ENCODE peak calls at places on chromosome 3, in four cellular contexts. B, K, M and P are unnamed samples.

GRCh38 chr3:113495035-113495434 is 19.9 kb downstream of the SPICE1 start:
- DNase-seq in B (peak), K (peak), M (no peak), P (peak)

GRCh38 chr3:143242101-143242500 is 122.5 kb downstream of the CHST2 start:
- DNase-seq in B (no peak), K (no peak), M (no peak), P (no peak)

GRCh38 chr3:128285925-128286275 is 132.6 kb downstream of the EEFSEC start:
- DNase-seq in B (no peak), K (no peak), M (no peak), P (no peak)

GRCh38 chr3:168094580-168094876 is 1.2 kb downstream of the GOLIM4 start:
- DNase-seq in B (no peak), K (no peak), M (no peak), P (peak)

GRCh38 chr3:46422617-46423016 is 15.6 kb downstream of the CCRL2 start:
- DNase-seq in B (no peak), K (peak), M (no peak), P (peak)

GRCh38 chr3:40524571-40525285 is at the start of gene ZNF621:
- DNase-seq in B (peak), K (peak), M (peak), P (peak)

GRCh38 chr3:50587806-50588758 is 18.8 kb downstream of the HEMK1 start:
- DNase-seq in B (no peak), K (no peak), M (no peak), P (no peak)

GRCh38 chr3:106688463-106688862 is 688.8 kb upstream of the CCDC54 start:
- DNase-seq in B (no peak), K (peak), M (no peak), P (peak)

GRCh38 chr3:64067510-64068346 is 44.4 kb upstream of the PSMD6 start:
- DNase-seq in B (no peak), K (no peak), M (peak), P (no peak)

GRCh38 chr3:152719264-152719663 is 115.7 kb upstream of the P2RY1 start:
- DNase-seq in B (no peak), K (no peak), M (no peak), P (peak)

GRCh38 chr3:88195951-88196434 is 46.2 kb downstream of the C3orf38 start:
- DNase-seq in B (no peak), K (no peak), M (no peak), P (peak)

GRCh38 chr3:14175383-14176037 is 2.9 kb downstream of the XPC start:
- DNase-seq in B (no peak), K (no peak), M (no peak), P (no peak)

GRCh38 chr3:46942481-46943236 is 33.9 kb downstream of the CCDC12 start:
- DNase-seq in B (no peak), K (no peak), M (no peak), P (no peak)

GRCh38 chr3:76308541-76308940 is 523.2 kb upstream of the ZNF717 start:
- DNase-seq in B (no peak), K (no peak), M (no peak), P (no peak)

GRCh38 chr3:119034256-119035013 is at the start of gene IGSF11:
- DNase-seq in B (peak), K (peak), M (peak), P (peak)

GRCh38 chr3:86984271-86984670 is 6.7 kb downstream of the VGLL3 start:
- DNase-seq in B (no peak), K (no peak), M (no peak), P (peak)

GRCh38 chr3:121175083-121175482 is 267.1 kb downstream of the STXBP5L start:
- DNase-seq in B (no peak), K (no peak), M (no peak), P (peak)

GRCh38 chr3:106485802-106486201 is 617.0 kb upstream of the CBLB start:
- DNase-seq in B (no peak), K (no peak), M (no peak), P (no peak)

GRCh38 chr3:45123841-45124269 is 22.3 kb downstream of the CDCP1 start:
- DNase-seq in B (no peak), K (peak), M (no peak), P (no peak)

GRCh38 chr3:39879581-39879980 is 70.2 kb downstream of the MYRIP start:
- DNase-seq in B (no peak), K (no peak), M (no peak), P (no peak)

GRCh38 chr3:81289676-81290075 is 471.8 kb downstream of the GBE1 start:
- DNase-seq in B (no peak), K (no peak), M (no peak), P (no peak)

GRCh38 chr3:178350763-178351162 is 185.5 kb upstream of the KCNMB2 start:
- DNase-seq in B (no peak), K (no peak), M (no peak), P (no peak)

GRCh38 chr3:17602126-17602525 is 140.3 kb downstream of the TBC1D5 start:
- DNase-seq in B (no peak), K (no peak), M (no peak), P (peak)

GRCh38 chr3:51375571-51375970 is 9.5 kb upstream of the MANF start:
- DNase-seq in B (no peak), K (no peak), M (no peak), P (no peak)

GRCh38 chr3:195209836-195210551 is 61.0 kb downstream of the XXYLT1 start:
- DNase-seq in B (no peak), K (no peak), M (no peak), P (no peak)

GRCh38 chr3:43647331-43648166 is 25.7 kb upstream of the ANO10 start:
- DNase-seq in B (no peak), K (no peak), M (no peak), P (no peak)

GRCh38 chr3:73405853-73406252 is 218.9 kb downstream of the PDZRN3 start:
- DNase-seq in B (no peak), K (no peak), M (no peak), P (no peak)

GRCh38 chr3:96347289-96347688 is 467.1 kb upstream of the EPHA6 start:
- DNase-seq in B (no peak), K (no peak), M (no peak), P (no peak)

GRCh38 chr3:46829699-46830208 is 33.5 kb downstream of the MYL3 start:
- DNase-seq in B (no peak), K (no peak), M (no peak), P (no peak)

GRCh38 chr3:172177046-172177445 is 137.7 kb downstream of the FNDC3B start:
- DNase-seq in B (no peak), K (no peak), M (no peak), P (no peak)

GRCh38 chr3:133797396-133798105 is 8.1 kb upstream of the SRPRB start:
- DNase-seq in B (no peak), K (no peak), M (no peak), P (peak)